ENCODE peak calls at places on chromosomes 12 and 14, in four cellular contexts. J is HFFc6; U is stimulated activated CD4-positive, alpha-beta T cell treated with anti-CD3 and anti-CD28 coated beads, Interleukin-12 subunit alpha, Interleukin-12 subunit beta, amount 100 ng/mL, for 4 hours; N is GM04504. S is an unnamed sample.

GRCh38 chr12:26188641-26189040 is 6.7 kb upstream of the SSPN start:
- DNase-seq in J (no peak), U (no peak), N (no peak), S (no peak)

GRCh38 chr12:92136883-92137582 is 8.6 kb downstream of the BTG1 start:
- DNase-seq in J (peak), U (no peak), N (peak), S (no peak)

GRCh38 chr14:83885748-83886382 is 1644.1 kb upstream of the FLRT2 start:
- DNase-seq in J (no peak), U (no peak), N (no peak), S (no peak)

GRCh38 chr12:45989857-45990467 is 412 bp downstream of the SCAF11 start:
- DNase-seq in J (peak), U (peak), N (no peak), S (peak)

GRCh38 chr12:69129014-69129413 is 110.4 kb upstream of the CPSF6 start:
- DNase-seq in J (no peak), U (no peak), N (no peak), S (no peak)

GRCh38 chr14:51319181-51319597 is 79.1 kb downstream of the TMX1 start:
- DNase-seq in J (no peak), U (no peak), N (no peak), S (no peak)

GRCh38 chr14:62209287-62209899 is 447.2 kb downstream of the SNAPC1 start:
- DNase-seq in J (peak), U (no peak), N (peak), S (no peak)

GRCh38 chr12:89383235-89384049 is 31.1 kb upstream of the DUSP6 start:
- DNase-seq in J (no peak), U (no peak), N (no peak), S (no peak)

GRCh38 chr14:54058501-54058900 is 101.9 kb upstream of the BMP4 start:
- DNase-seq in J (no peak), U (no peak), N (no peak), S (no peak)

GRCh38 chr12:54974281-54974680 is 10.3 kb downstream of the TESPA1 start:
- DNase-seq in J (no peak), U (no peak), N (no peak), S (no peak)

GRCh38 chr12:98738539-98738938 is 93.4 kb downstream of the APAF1 start:
- DNase-seq in J (no peak), U (no peak), N (no peak), S (no peak)

GRCh38 chr14:94771906-94772468 is 2.1 kb upstream of the GSC start:
- DNase-seq in J (no peak), U (no peak), N (no peak), S (no peak)

GRCh38 chr14:88535149-88535548 is 19.7 kb downstream of the PTPN21 start:
- DNase-seq in J (no peak), U (no peak), N (no peak), S (no peak)

GRCh38 chr14:71488703-71489141 is 443.5 kb upstream of the RGS6 start:
- DNase-seq in J (no peak), U (no peak), N (no peak), S (no peak)

GRCh38 chr12:34289431-34290190 is 267.3 kb downstream of the ALG10 start:
- DNase-seq in J (no peak), U (no peak), N (no peak), S (no peak)

GRCh38 chr12:6958609-6959375 is 7.6 kb downstream of the PTPN6 start:
- DNase-seq in J (no peak), U (peak), N (no peak), S (peak)

GRCh38 chr12:51190820-51191219 is 17.9 kb upstream of the TFCP2 start:
- DNase-seq in J (no peak), U (no peak), N (no peak), S (no peak)

GRCh38 chr14:92654206-92654901 is 94.1 kb downstream of the LGMN start:
- DNase-seq in J (no peak), U (no peak), N (no peak), S (no peak)

GRCh38 chr14:24859559-24859958 is 190.4 kb downstream of the STXBP6 start:
- DNase-seq in J (no peak), U (no peak), N (no peak), S (no peak)

GRCh38 chr14:50001146-50001998 is 108.5 kb downstream of the ARF6 start:
- DNase-seq in J (peak), U (peak), N (peak), S (peak)

GRCh38 chr12:13161172-13161571 is 35.4 kb upstream of the EMP1 start:
- DNase-seq in J (no peak), U (no peak), N (no peak), S (no peak)

GRCh38 chr12:28130625-28131598 is 59.3 kb upstream of the CCDC91 start:
- DNase-seq in J (peak), U (no peak), N (peak), S (no peak)

GRCh38 chr12:538731-539539 is 79.2 kb downstream of the B4GALNT3 start:
- DNase-seq in J (peak), U (no peak), N (no peak), S (no peak)

GRCh38 chr14:89061696-89062095 is 237.2 kb downstream of the TTC8 start:
- DNase-seq in J (no peak), U (no peak), N (no peak), S (no peak)

GRCh38 chr12:92029902-92030586 is 115.6 kb downstream of the BTG1 start:
- DNase-seq in J (no peak), U (no peak), N (no peak), S (no peak)

GRCh38 chr12:7171854-7172253 is 17.6 kb upstream of the PEX5 start:
- DNase-seq in J (no peak), U (no peak), N (no peak), S (no peak)

GRCh38 chr14:79166171-79166570 is 996.0 kb downstream of the NRXN3 start:
- DNase-seq in J (no peak), U (no peak), N (no peak), S (no peak)

GRCh38 chr12:122201381-122201780 is 2.1 kb upstream of the B3GNT4 start:
- DNase-seq in J (no peak), U (no peak), N (no peak), S (no peak)

GRCh38 chr12:118136559-118137003 is 657 bp downstream of the PEBP1 start:
- DNase-seq in J (peak), U (peak), N (no peak), S (peak)